ENCODE peak calls at places on chromosomes 2 and 18, in four cellular contexts. W, J, Q and A are unnamed samples.

GRCh38 chr2:102337481-102338386 is 17.9 kb upstream of the IL18R1 start:
- DNase-seq in Q (peak; percentile 51), J (no peak), W (no peak), A (no peak)

GRCh38 chr2:183522441-183522840 is 398.2 kb downstream of the NUP35 start:
- DNase-seq in J (no peak), Q (no peak), W (no peak), A (no peak)

GRCh38 chr2:85357736-85358135 is 3.2 kb downstream of the ELMOD3 start:
- DNase-seq in Q (no peak), W (no peak), J (no peak), A (no peak)

GRCh38 chr2:191202881-191203397 is 42.3 kb upstream of the MYO1B start:
- DNase-seq in Q (no peak), J (no peak), W (no peak), A (no peak)

GRCh38 chr2:58206785-58207184 is 34.3 kb downstream of the FANCL start:
- DNase-seq in Q (no peak), J (no peak), W (no peak), A (no peak)

GRCh38 chr2:133774675-133775005 is 206.4 kb upstream of the NCKAP5 start:
- DNase-seq in W (no peak), J (no peak), Q (no peak), A (no peak)

GRCh38 chr18:58026857-58027256 is 17.2 kb upstream of the NEDD4L start:
- DNase-seq in Q (no peak), J (no peak), W (no peak), A (no peak)

GRCh38 chr18:55861266-55861665 is 273.3 kb upstream of the TCF4 start:
- DNase-seq in Q (peak; percentile 22), J (no peak), W (no peak), A (peak; percentile 10)

GRCh38 chr2:195319112-195319460 is 337.9 kb upstream of the SLC39A10 start:
- DNase-seq in J (no peak), Q (no peak), W (no peak), A (no peak)

GRCh38 chr2:207137922-207138321 is 27.8 kb downstream of the KLF7 start:
- DNase-seq in W (no peak), J (no peak), Q (no peak), A (no peak)

GRCh38 chr2:28736034-28736433 is 15.6 kb upstream of the PPP1CB start:
- DNase-seq in W (no peak), J (no peak), Q (no peak), A (no peak)

GRCh38 chr2:71923143-71923525 is 224.5 kb downstream of the CYP26B1 start:
- DNase-seq in Q (no peak), J (no peak), W (no peak), A (no peak)

GRCh38 chr18:36899289-36899688 is 70.4 kb downstream of the KIAA1328 start:
- DNase-seq in Q (peak; percentile 64), J (peak; percentile 31), W (no peak), A (peak; percentile 28)

GRCh38 chr2:48347712-48348111 is 182.2 kb upstream of the STON1 start:
- DNase-seq in Q (no peak), J (peak; percentile 21), W (no peak), A (no peak)

GRCh38 chr2:28359222-28360065 is 33.2 kb upstream of the FOSL2 start:
- DNase-seq in J (peak; percentile 69), W (peak; percentile 57), Q (peak; percentile 90), A (no peak)

GRCh38 chr2:72332720-72333119 is 185.1 kb upstream of the CYP26B1 start:
- DNase-seq in W (no peak), J (no peak), Q (no peak), A (no peak)

GRCh38 chr18:25516747-25517498 is 165.0 kb upstream of the ZNF521 start:
- DNase-seq in Q (no peak), W (no peak), J (no peak), A (no peak)

GRCh38 chr2:180716186-180717180 is 263.9 kb upstream of the UBE2E3 start:
- DNase-seq in Q (no peak), J (no peak), W (no peak), A (no peak)

GRCh38 chr2:117815946-117816345 is 1.5 kb downstream of the DDX18 start:
- DNase-seq in J (no peak), Q (no peak), W (no peak), A (no peak)

GRCh38 chr2:37982147-37982582 is 57.1 kb downstream of the RMDN2 start:
- DNase-seq in W (peak; percentile 30), Q (peak; percentile 70), J (peak; percentile 60), A (peak; percentile 56)

GRCh38 chr2:119871725-119872124 is 112.0 kb downstream of the PTPN4 start:
- DNase-seq in J (no peak), W (no peak), Q (no peak), A (no peak)

GRCh38 chr2:126342457-126342856 is 313.5 kb upstream of the GYPC start:
- DNase-seq in J (no peak), W (no peak), Q (no peak), A (no peak)

GRCh38 chr2:61726456-61727209 is 127.2 kb downstream of the FAM161A start:
- DNase-seq in W (no peak), J (no peak), Q (no peak), A (no peak)

GRCh38 chr2:97871096-97871780 is 124.5 kb downstream of the TMEM131 start:
- DNase-seq in W (no peak), J (peak; percentile 25), Q (peak; percentile 3), A (no peak)

GRCh38 chr2:218026676-218027425 is 24.1 kb upstream of the TNS1 start:
- DNase-seq in J (no peak), Q (no peak), W (no peak), A (no peak)

GRCh38 chr2:25586726-25587144 is 86.6 kb downstream of the DTNB start:
- DNase-seq in W (peak; percentile 92), J (no peak), Q (no peak), A (no peak)

GRCh38 chr2:55106148-55106547 is 55.9 kb upstream of the RTN4 start:
- DNase-seq in W (no peak), Q (peak; percentile 53), J (no peak), A (no peak)

GRCh38 chr18:39453882-39454281 is 1888.3 kb upstream of the CELF4 start:
- DNase-seq in W (no peak), J (peak; percentile 30), Q (no peak), A (no peak)

GRCh38 chr2:102061962-102062795 is 70.4 kb downstream of the IL1R2 start:
- DNase-seq in Q (no peak), W (no peak), J (no peak), A (no peak)

GRCh38 chr2:191013617-191013875 is 425 bp downstream of the STAT1 start:
- DNase-seq in J (no peak), W (no peak), Q (no peak), A (no peak)

GRCh38 chr2:79219383-79219988 is 59.9 kb upstream of the REG3A start:
- DNase-seq in Q (peak; percentile 65), W (peak; percentile 8), J (peak; percentile 55), A (peak; percentile 40)

GRCh38 chr2:10265328-10266132 is 37.2 kb upstream of the HPCAL1 start:
- DNase-seq in W (no peak), Q (no peak), J (no peak), A (no peak)

GRCh38 chr18:13572721-13573120 is 153.6 kb downstream of the FAM210A start:
- DNase-seq in Q (no peak), W (no peak), J (no peak), A (no peak)
- TF ChIP-seq SP1 in Q (no peak), W (no peak), J (no peak), A (no peak)

DNA sequence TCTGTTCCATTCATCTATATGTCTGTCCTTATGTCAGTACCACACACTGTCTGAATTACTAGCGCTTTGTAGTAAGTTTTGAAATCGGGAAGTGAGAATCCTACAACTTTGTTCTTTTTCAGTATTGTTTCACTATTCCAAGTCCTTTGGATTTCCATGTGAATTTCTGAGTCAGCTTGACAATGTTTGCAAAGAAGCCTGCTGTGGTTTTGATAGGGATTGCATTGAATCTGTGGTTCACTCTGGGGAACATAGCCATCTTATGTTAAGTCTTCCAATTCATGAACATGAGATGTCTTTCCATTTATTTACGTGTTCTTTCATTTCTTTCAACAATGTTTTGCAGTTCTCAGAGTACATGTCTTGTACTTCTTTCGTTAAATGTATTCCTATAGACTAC is 15.0 kb downstream of the SLC3A1 start:
- DNase-seq in W (no peak), J (no peak), Q (no peak), A (no peak)
- TF ChIP-seq TARDBP in W (no peak), J (no peak), Q (no peak), A (no peak)

GRCh38 chr2:20992201-20992711 is 51.6 kb downstream of the APOB start:
- DNase-seq in J (no peak), W (no peak), Q (no peak), A (no peak)

GRCh38 chr2:20990446-20990988 is 53.4 kb downstream of the APOB start:
- DNase-seq in Q (no peak), J (no peak), W (no peak), A (no peak)

GRCh38 chr2:20997953-20998722 is 45.7 kb downstream of the APOB start:
- DNase-seq in Q (no peak), W (no peak), J (no peak), A (no peak)

GRCh38 chr2:20991031-20991430 is 52.8 kb downstream of the APOB start:
- DNase-seq in J (no peak), W (no peak), Q (no peak), A (no peak)

DNA sequence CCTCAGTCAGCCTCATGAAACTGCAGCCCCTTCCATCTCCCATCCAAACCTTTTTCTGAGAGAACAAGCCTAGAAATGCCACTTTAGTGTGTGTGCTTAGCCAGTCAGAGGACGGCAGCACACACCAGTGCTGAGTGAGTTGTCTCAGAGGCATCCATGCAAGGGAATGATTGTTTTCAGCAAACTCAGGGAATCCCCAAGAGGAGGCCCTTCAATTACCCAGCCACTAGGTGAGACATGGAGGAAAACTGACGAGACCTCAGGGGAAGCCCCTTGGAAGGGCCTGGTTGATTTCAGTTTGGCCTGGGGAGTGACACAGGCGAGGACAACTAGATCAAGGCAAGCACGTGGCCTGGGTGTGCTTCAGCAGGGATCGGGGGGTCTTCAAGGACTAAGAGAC is 49.7 kb downstream of the APOB start:
- DNase-seq in J (no peak), W (no peak), Q (no peak), A (no peak)
- TF ChIP-seq SP1 in J (no peak), W (no peak), Q (no peak), A (no peak)

DNA sequence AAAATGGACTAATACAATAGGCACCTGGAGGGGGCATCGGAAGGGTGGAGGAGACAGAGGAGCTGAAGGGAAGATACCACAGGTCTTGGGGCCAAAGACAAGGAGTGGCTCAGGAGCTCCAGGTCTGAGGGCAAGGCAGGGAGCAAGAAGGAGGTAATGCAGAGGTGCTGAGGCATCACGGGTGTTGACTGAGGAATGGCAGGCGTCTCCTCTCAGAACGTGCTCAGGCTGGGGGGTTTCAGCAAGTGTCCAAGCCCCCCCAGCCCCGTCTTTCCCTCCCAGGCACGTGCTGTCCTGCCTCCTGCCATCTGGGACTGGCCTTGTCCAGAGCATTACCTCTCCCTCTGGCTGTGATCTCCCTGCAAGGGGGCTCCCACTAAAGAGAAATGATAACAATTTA is 265.4 kb downstream of the DCDC2C start:
- DNase-seq in Q (no peak), W (no peak), J (no peak), A (no peak)
- TF ChIP-seq TARDBP in Q (no peak), W (no peak), J (no peak), A (no peak)